ENCODE peak calls at places on chromosomes 12 and 14, in nine cellular contexts. One of them, this sample, is unnamed.

GRCh38 chr12:130121246-130122005 is 40.8 kb upstream of the FZD10 start:
- DNase-seq in cardiac muscle cell: no peak
- DNase-seq in K562: no peak
- DNase-seq in fibroblast of pulmonary artery: no peak
- DNase-seq in SK-N-SH: no peak
- DNase-seq in foreskin fibroblast: no peak
- DNase-seq in GM12864: no peak
- DNase-seq in retinal pigment epithelial cell: no peak
- DNase-seq in RWPE2: no peak
- DNase-seq in this sample: no peak

GRCh38 chr12:59036973-59037807 is 116.9 kb upstream of the LRIG3 start:
- DNase-seq in cardiac muscle cell: peak
- DNase-seq in K562: no peak
- DNase-seq in fibroblast of pulmonary artery: peak
- DNase-seq in SK-N-SH: no peak
- DNase-seq in foreskin fibroblast: peak
- DNase-seq in GM12864: no peak
- DNase-seq in retinal pigment epithelial cell: no peak
- DNase-seq in RWPE2: no peak
- DNase-seq in this sample: no peak

GRCh38 chr14:94673781-94674231 is 61.6 kb downstream of the SERPINA3 start:
- DNase-seq in cardiac muscle cell: peak
- DNase-seq in K562: no peak
- DNase-seq in fibroblast of pulmonary artery: peak
- DNase-seq in SK-N-SH: no peak
- DNase-seq in foreskin fibroblast: no peak
- DNase-seq in GM12864: no peak
- DNase-seq in retinal pigment epithelial cell: no peak
- DNase-seq in RWPE2: peak
- DNase-seq in this sample: no peak

GRCh38 chr14:22276913-22277816 is 311.9 kb downstream of the DAD1 start:
- DNase-seq in cardiac muscle cell: peak
- DNase-seq in K562: peak
- DNase-seq in fibroblast of pulmonary artery: peak
- DNase-seq in SK-N-SH: peak
- DNase-seq in foreskin fibroblast: peak
- DNase-seq in GM12864: no peak
- DNase-seq in retinal pigment epithelial cell: no peak
- DNase-seq in RWPE2: no peak
- DNase-seq in this sample: no peak

GRCh38 chr14:58969951-58970751 is 218.3 kb upstream of the DAAM1 start:
- DNase-seq in cardiac muscle cell: peak
- DNase-seq in K562: peak
- DNase-seq in fibroblast of pulmonary artery: peak
- DNase-seq in SK-N-SH: no peak
- DNase-seq in foreskin fibroblast: no peak
- DNase-seq in GM12864: peak
- DNase-seq in retinal pigment epithelial cell: no peak
- DNase-seq in RWPE2: no peak
- DNase-seq in this sample: no peak

GRCh38 chr14:51529731-51530130 is 122.0 kb upstream of the FRMD6 start:
- DNase-seq in cardiac muscle cell: no peak
- DNase-seq in K562: no peak
- DNase-seq in fibroblast of pulmonary artery: no peak
- DNase-seq in SK-N-SH: peak
- DNase-seq in foreskin fibroblast: no peak
- DNase-seq in GM12864: no peak
- DNase-seq in retinal pigment epithelial cell: no peak
- DNase-seq in RWPE2: no peak
- DNase-seq in this sample: no peak

GRCh38 chr12:52627395-52628110 is 9.2 kb upstream of the KRT73 start:
- DNase-seq in cardiac muscle cell: no peak
- DNase-seq in K562: no peak
- DNase-seq in fibroblast of pulmonary artery: no peak
- DNase-seq in SK-N-SH: no peak
- DNase-seq in foreskin fibroblast: no peak
- DNase-seq in GM12864: no peak
- DNase-seq in retinal pigment epithelial cell: no peak
- DNase-seq in RWPE2: no peak
- DNase-seq in this sample: no peak

GRCh38 chr14:21308479-21309237 is 28.8 kb downstream of the RPGRIP1 start:
- DNase-seq in cardiac muscle cell: peak
- DNase-seq in K562: peak
- DNase-seq in fibroblast of pulmonary artery: peak
- DNase-seq in SK-N-SH: no peak
- DNase-seq in foreskin fibroblast: peak
- DNase-seq in GM12864: peak
- DNase-seq in retinal pigment epithelial cell: peak
- DNase-seq in RWPE2: peak
- DNase-seq in this sample: no peak

GRCh38 chr14:77052281-77053044 is 24.0 kb upstream of the IRF2BPL start:
- DNase-seq in cardiac muscle cell: no peak
- DNase-seq in K562: no peak
- DNase-seq in fibroblast of pulmonary artery: no peak
- DNase-seq in SK-N-SH: no peak
- DNase-seq in foreskin fibroblast: no peak
- DNase-seq in GM12864: no peak
- DNase-seq in retinal pigment epithelial cell: no peak
- DNase-seq in RWPE2: no peak
- DNase-seq in this sample: no peak

GRCh38 chr14:30751646-30752416 is 122.5 kb upstream of the COCH start:
- DNase-seq in cardiac muscle cell: no peak
- DNase-seq in K562: no peak
- DNase-seq in fibroblast of pulmonary artery: no peak
- DNase-seq in SK-N-SH: peak
- DNase-seq in foreskin fibroblast: no peak
- DNase-seq in GM12864: no peak
- DNase-seq in retinal pigment epithelial cell: no peak
- DNase-seq in RWPE2: no peak
- DNase-seq in this sample: no peak
- TF ChIP-seq CTCF in cardiac muscle cell: no peak
- TF ChIP-seq CTCF in K562: no peak
- TF ChIP-seq CTCF in fibroblast of pulmonary artery: no peak
- TF ChIP-seq CTCF in SK-N-SH: no peak
- TF ChIP-seq CTCF in foreskin fibroblast: no peak
- TF ChIP-seq CTCF in GM12864: peak
- TF ChIP-seq CTCF in retinal pigment epithelial cell: peak
- TF ChIP-seq CTCF in RWPE2: no peak
- TF ChIP-seq CTCF in this sample: no peak

DNA sequence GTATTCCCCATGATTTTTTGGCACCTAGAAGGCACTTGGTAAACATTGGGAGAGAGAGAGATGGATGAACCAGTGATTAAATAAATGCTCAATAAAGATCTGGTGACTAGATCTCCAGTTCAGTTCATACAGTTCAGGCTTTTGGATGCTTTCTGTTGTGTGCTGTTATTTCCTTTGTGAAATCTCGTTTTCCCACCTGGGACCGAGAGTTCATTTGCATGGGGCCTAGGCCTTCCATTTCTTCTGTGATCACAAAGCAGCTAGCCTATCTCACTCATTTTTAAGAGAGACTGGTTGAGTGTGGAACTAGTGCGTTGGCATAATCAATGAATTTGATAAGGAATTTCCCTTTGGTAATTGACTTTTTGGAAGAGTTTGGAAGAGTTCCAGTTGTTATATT is 104.0 kb downstream of the VRK1 start:
- DNase-seq in cardiac muscle cell: no peak
- DNase-seq in K562: no peak
- DNase-seq in fibroblast of pulmonary artery: no peak
- DNase-seq in SK-N-SH: no peak
- DNase-seq in foreskin fibroblast: no peak
- DNase-seq in GM12864: peak
- DNase-seq in retinal pigment epithelial cell: no peak
- DNase-seq in RWPE2: no peak
- DNase-seq in this sample: no peak
- H3K4me3 ChIP-seq in cardiac muscle cell: no peak
- H3K4me3 ChIP-seq in K562: no peak
- H3K4me3 ChIP-seq in fibroblast of pulmonary artery: no peak
- H3K4me3 ChIP-seq in SK-N-SH: no peak
- H3K4me3 ChIP-seq in foreskin fibroblast: no peak
- H3K4me3 ChIP-seq in GM12864: no peak
- H3K4me3 ChIP-seq in retinal pigment epithelial cell: no peak
- H3K4me3 ChIP-seq in RWPE2: no peak
- H3K4me3 ChIP-seq in this sample: no peak

DNA sequence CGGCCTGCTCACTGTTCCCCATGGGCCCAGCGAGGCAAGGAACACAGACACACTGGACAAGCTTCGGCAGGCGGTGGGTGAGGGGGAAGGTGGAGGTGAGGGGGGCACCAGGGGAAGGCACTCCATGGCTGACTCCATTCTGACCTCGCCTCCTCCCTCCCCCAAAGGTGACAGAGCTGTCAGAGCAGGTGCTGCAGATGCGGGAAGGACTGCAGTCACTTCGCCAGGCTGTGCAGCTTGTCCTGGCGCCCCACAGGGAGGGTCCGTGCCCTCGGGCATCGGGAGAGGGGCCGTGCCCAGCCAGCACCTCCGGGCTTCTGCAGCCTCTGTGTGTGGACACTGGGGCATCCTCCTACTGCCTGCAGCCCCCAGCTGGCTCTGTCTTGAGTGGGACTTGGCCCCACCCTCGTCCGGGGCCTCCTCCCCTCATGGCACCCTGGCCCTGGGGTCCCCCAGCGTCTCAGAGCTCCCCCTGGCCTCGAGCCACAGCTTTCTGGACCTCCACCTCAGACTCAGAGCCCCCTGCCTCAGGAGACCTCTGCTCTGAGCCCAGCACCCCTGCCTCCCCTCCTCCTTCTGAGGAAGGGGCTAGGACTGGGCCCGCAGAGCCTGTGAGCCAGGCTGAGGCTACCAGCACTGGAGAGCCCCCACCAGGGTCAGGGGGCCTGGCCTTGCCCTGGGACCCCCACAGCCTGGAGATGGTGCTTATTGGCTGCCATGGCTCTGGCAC is 10.6 kb downstream of the MCRS1 start:
- DNase-seq in cardiac muscle cell: no peak
- DNase-seq in K562: no peak
- DNase-seq in fibroblast of pulmonary artery: no peak
- DNase-seq in SK-N-SH: peak
- DNase-seq in foreskin fibroblast: no peak
- DNase-seq in GM12864: no peak
- DNase-seq in retinal pigment epithelial cell: no peak
- DNase-seq in RWPE2: no peak
- DNase-seq in this sample: no peak
- TF ChIP-seq CTCF in cardiac muscle cell: no peak
- TF ChIP-seq CTCF in K562: no peak
- TF ChIP-seq CTCF in fibroblast of pulmonary artery: no peak
- TF ChIP-seq CTCF in SK-N-SH: no peak
- TF ChIP-seq CTCF in foreskin fibroblast: no peak
- TF ChIP-seq CTCF in GM12864: no peak
- TF ChIP-seq CTCF in retinal pigment epithelial cell: no peak
- TF ChIP-seq CTCF in RWPE2: no peak
- TF ChIP-seq CTCF in this sample: no peak

DNA sequence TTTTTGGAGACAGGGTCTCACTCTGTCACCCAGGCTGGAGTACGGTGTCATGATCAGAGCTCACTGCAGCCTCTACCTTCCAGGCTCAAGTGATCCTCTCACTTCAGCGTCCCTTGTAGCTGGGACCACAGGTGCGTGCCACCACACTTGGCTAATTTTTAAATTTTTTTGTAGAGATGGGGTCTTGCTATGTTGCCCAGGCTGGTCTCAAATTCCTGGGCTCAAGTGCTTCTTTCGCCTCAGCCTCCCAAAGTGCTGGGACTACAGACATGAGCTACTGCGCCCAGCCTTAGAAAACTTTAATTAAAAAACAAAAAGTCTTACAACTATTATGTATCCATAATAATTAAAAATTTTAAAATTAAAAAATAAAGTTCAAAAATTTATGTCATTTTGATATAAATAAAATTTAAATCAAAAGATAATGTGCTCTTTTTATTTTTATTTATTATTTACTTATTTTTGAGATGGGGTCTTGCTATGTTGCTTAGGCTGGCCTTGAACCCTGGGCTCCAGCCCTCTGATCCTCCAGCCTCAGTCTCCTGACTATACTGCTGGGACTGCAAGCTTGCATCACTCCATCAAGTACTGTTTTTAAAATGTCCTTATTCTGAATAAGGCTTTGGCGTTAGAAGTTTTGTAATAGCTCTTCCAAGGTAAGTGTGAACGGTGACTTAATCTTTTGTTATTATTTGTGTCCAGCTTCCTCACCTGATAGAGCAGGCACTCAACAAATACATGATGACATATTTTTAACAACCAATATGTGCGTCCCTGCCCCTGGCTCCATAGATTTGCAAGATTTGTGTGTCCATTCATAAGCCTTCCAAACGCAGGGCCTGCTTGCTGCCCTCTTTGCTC is 1.6 kb downstream of the C1RL start:
- DNase-seq in cardiac muscle cell: peak
- DNase-seq in K562: peak
- DNase-seq in fibroblast of pulmonary artery: peak
- DNase-seq in SK-N-SH: no peak
- DNase-seq in foreskin fibroblast: peak
- DNase-seq in GM12864: no peak
- DNase-seq in retinal pigment epithelial cell: no peak
- DNase-seq in RWPE2: no peak
- DNase-seq in this sample: no peak
- H3K4me3 ChIP-seq in cardiac muscle cell: peak
- H3K4me3 ChIP-seq in K562: peak
- H3K4me3 ChIP-seq in fibroblast of pulmonary artery: peak
- H3K4me3 ChIP-seq in SK-N-SH: peak
- H3K4me3 ChIP-seq in foreskin fibroblast: peak
- H3K4me3 ChIP-seq in GM12864: peak
- H3K4me3 ChIP-seq in retinal pigment epithelial cell: peak
- H3K4me3 ChIP-seq in RWPE2: peak
- H3K4me3 ChIP-seq in this sample: peak